ENCODE peak calls at places on chromosomes 13 and 19, in five cellular contexts. K, U, J, T and E are unnamed samples.

GRCh38 chr13:36804588-36804987 is 14.4 kb upstream of the RFXAP start:
- DNase-seq in K (no peak), U (no peak), J (no peak), T (no peak), E (no peak)

GRCh38 chr19:7506385-7507328 is 9.2 kb upstream of the ZNF358 start:
- DNase-seq in K (peak; percentile 91), U (peak; percentile 63), J (peak; percentile 48), T (no peak), E (peak; percentile 65)

GRCh38 chr19:7647156-7647555 is 10.2 kb downstream of the STXBP2 start:
- DNase-seq in K (no peak), U (no peak), J (no peak), T (no peak), E (no peak)

GRCh38 chr19:40400521-40400920 is 10.5 kb upstream of the HIPK4 start:
- DNase-seq in K (no peak), U (peak; percentile 48), J (no peak), T (no peak), E (no peak)

GRCh38 chr13:109200556-109200955 is 571.1 kb downstream of the MYO16 start:
- DNase-seq in K (no peak), U (no peak), J (peak; percentile 6), T (no peak), E (no peak)

GRCh38 chr19:3179739-3180293 is 1.2 kb downstream of the S1PR4 start:
- DNase-seq in K (no peak), U (no peak), J (no peak), T (no peak), E (no peak)

GRCh38 chr19:39162441-39163043 is 34.2 kb upstream of the NCCRP1 start:
- DNase-seq in K (no peak), U (no peak), J (no peak), T (no peak), E (no peak)

GRCh38 chr13:66689628-66690027 is 540.5 kb downstream of the PCDH9 start:
- DNase-seq in K (peak; percentile 19), U (peak; percentile 24), J (peak; percentile 40), T (no peak), E (peak; percentile 54)

GRCh38 chr19:43425567-43426392 is 11.1 kb downstream of the TEX101 start:
- DNase-seq in K (peak; percentile 41), U (no peak), J (peak; percentile 18), T (no peak), E (no peak)

GRCh38 chr13:24894972-24895300 is 131.0 kb downstream of the RNF17 start:
- DNase-seq in K (no peak), U (no peak), J (no peak), T (no peak), E (no peak)

GRCh38 chr19:15297416-15298224 is 34.7 kb downstream of the BRD4 start:
- DNase-seq in K (no peak), U (no peak), J (peak; percentile 83), T (peak; percentile 70), E (peak; percentile 87)

GRCh38 chr13:31056650-31057275 is 104.9 kb downstream of the HSPH1 start:
- DNase-seq in K (no peak), U (no peak), J (peak; percentile 35), T (no peak), E (no peak)

GRCh38 chr19:16435238-16435911 is 36.4 kb downstream of the EPS15L1 start:
- DNase-seq in K (no peak), U (peak; percentile 78), J (peak; percentile 98), T (peak; percentile 89), E (peak; percentile 99)

GRCh38 chr19:55581145-55581827 is 638 bp upstream of the ZNF579 start:
- DNase-seq in K (peak; percentile 49), U (peak; percentile 39), J (no peak), T (no peak), E (no peak)

GRCh38 chr19:17829855-17830566 is 8.7 kb upstream of the INSL3 start:
- DNase-seq in K (peak; percentile 89), U (peak; percentile 61), J (peak; percentile 8), T (no peak), E (peak; percentile 13)

GRCh38 chr19:16034958-16035560 is 41.2 kb upstream of the TPM4 start:
- DNase-seq in K (no peak), U (no peak), J (no peak), T (no peak), E (no peak)

GRCh38 chr13:113647351-113648217 is 10.4 kb downstream of the ATP4B start:
- DNase-seq in K (no peak), U (peak; percentile 94), J (no peak), T (no peak), E (peak; percentile 24)

GRCh38 chr13:32385369-32385768 is 42.6 kb downstream of the N4BP2L1 start:
- DNase-seq in K (no peak), U (no peak), J (no peak), T (no peak), E (no peak)

GRCh38 chr19:44912854-44913253 is 1.6 kb upstream of the APOC1 start:
- DNase-seq in K (no peak), U (peak; percentile 82), J (no peak), T (no peak), E (no peak)

GRCh38 chr13:109211616-109212015 is 574.8 kb downstream of the IRS2 start:
- DNase-seq in K (peak; percentile 23), U (no peak), J (no peak), T (no peak), E (peak; percentile 47)

GRCh38 chr19:28727133-28727834 is 485.7 kb downstream of the UQCRFS1 start:
- DNase-seq in K (peak; percentile 43), U (peak; percentile 70), J (no peak), T (no peak), E (no peak)
- TF ChIP-seq CTCF in K (peak; percentile 41), U (no peak), J (no peak), T (no peak), E (no peak)

DNA sequence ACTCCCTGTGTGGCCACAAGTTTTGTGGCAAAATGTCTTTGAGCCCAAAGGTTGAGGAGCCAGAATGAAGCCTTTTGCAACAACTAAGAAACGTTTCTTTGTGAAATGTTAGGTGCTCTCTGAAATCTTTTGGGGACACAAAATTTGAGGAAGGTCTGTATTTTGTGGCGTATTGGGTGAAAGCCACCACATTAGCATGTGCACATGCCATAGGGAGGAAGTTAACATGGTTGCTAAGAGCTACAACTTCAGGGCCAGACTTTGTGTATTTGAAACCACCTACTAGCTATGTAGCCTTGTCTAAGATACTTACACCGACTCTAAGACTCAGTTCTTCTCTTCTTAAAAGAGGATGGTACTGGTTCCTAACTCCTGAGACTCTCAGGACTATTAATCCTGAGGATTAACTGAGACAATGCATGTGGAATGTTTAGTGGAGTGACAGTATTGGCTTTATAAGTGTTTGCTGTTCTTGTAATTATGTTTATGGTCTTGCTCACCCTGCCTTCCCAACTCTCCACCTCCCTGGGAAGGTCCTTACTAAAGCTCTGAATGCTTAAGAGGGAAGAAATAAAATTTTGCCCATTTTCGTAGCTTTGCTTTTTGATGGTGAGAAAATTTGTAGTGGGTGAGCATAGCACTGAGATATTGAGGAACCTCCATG is 15.5 kb downstream of the SERP2 start:
- DNase-seq in K (peak; percentile 11), U (no peak), J (no peak), T (no peak), E (no peak)
- H3K4me3 ChIP-seq in K (no peak overlapping the region), U (no peak overlapping the region), J (no peak overlapping the region), T (no peak overlapping the region), E (no peak overlapping the region)

GRCh38 chr19:52188822-52189744 is 769 bp upstream of the PPP2R1A start:
- DNase-seq in K (no peak), U (no peak), J (no peak), T (no peak), E (no peak)
- TF ChIP-seq CTCF in K (no peak), U (peak; percentile 39), J (no peak), T (no peak), E (no peak)

DNA sequence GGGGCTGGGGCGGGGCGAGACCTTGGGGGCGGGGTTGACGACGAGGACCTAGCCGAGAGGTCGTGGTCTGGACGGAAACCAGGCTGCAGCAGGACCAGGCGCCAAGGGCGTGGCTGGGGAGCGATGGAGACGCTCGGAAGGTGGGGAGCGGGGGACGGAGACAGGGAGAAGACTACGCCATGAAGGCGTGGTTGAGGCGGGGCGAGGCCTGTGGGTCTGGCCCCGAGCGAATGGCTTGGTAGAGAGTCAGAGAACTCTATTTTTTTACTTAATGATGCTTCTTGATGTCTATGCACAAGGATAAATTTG is 665 bp upstream of the FBXL12 start:
- DNase-seq in K (no peak), U (no peak), J (no peak), T (no peak), E (no peak)
- H3K4me3 ChIP-seq in K (peak overlapping the region; percentile 36), U (peak overlapping the region; percentile 90), J (peak overlapping the region; percentile 39), T (peak overlapping the region; percentile 42), E (peak overlapping the region; percentile 24)

DNA sequence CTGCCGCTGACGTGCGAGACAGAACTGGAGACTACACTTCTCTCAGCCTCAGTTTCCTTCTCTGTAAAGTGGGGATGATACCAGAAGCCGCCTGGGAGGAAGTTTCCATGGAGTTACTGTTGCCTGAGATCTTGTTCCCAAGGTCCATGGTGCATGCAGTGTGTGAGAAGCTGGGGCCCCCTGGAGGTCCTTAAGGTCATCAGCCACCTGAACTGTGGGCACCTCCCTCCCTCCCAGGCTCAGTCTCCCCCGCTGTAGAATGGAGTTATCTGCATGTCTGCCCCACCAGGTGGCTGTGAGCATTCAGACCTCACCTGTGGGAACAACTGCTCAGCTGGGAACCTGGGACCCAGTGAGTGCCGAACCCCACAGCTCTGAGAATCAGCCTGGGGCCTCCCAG is 2.7 kb downstream of the CRX start:
- DNase-seq in K (no peak), U (no peak), J (no peak), T (no peak), E (no peak)
- TF ChIP-seq CTCF in K (peak; percentile 11), U (no peak), J (no peak), T (no peak), E (no peak)

GRCh38 chr19:33366127-33366526 is 7.4 kb upstream of the CEBPG start:
- DNase-seq in K (no peak), U (no peak), J (no peak), T (no peak), E (no peak)
- H3K4me3 ChIP-seq in K (no peak overlapping the region), U (no peak overlapping the region), J (no peak overlapping the region), T (no peak overlapping the region), E (no peak overlapping the region)

GRCh38 chr13:112477070-112477619 is 101.0 kb downstream of the SPACA7 start:
- DNase-seq in K (no peak), U (no peak), J (no peak), T (no peak), E (no peak)

GRCh38 chr13:112474869-112475268 is 98.7 kb downstream of the SPACA7 start:
- DNase-seq in K (no peak), U (no peak), J (no peak), T (no peak), E (no peak)

GRCh38 chr13:112469071-112469745 is 93.1 kb downstream of the SPACA7 start:
- DNase-seq in K (no peak), U (no peak), J (no peak), T (no peak), E (no peak)

GRCh38 chr13:112475889-112476288 is 99.7 kb downstream of the SPACA7 start:
- DNase-seq in K (no peak), U (no peak), J (no peak), T (no peak), E (no peak)

GRCh38 chr13:112473818-112474217 is 97.7 kb downstream of the SPACA7 start:
- DNase-seq in K (no peak), U (no peak), J (no peak), T (no peak), E (no peak)
- TF ChIP-seq CTCF in K (no peak), U (no peak), J (no peak), T (no peak), E (no peak)